ENCODE peak calls at places on chromosomes 12 and 14, in four cellular contexts. V, X, S and Z are unnamed samples.

GRCh38 chr14:36524874-36525745 is 5.1 kb upstream of the NKX2-1 start:
- DNase-seq in V (no peak), X (peak; percentile 79), S (no peak), Z (peak; percentile 7)

GRCh38 chr14:55249423-55249822 is 21.8 kb upstream of the FBXO34 start:
- DNase-seq in V (no peak), X (no peak), S (peak; percentile 50), Z (peak; percentile 76)

GRCh38 chr14:104892517-104893434 is 27.7 kb downstream of the CEP170B start:
- DNase-seq in V (no peak), X (no peak), S (no peak), Z (no peak)

GRCh38 chr14:51067306-51067705 is 27.6 kb downstream of the TRIM9 start:
- DNase-seq in V (no peak), X (no peak), S (no peak), Z (no peak)

GRCh38 chr14:30607156-30607780 is 14.9 kb upstream of the SCFD1 start:
- DNase-seq in V (no peak), X (no peak), S (peak; percentile 28), Z (peak; percentile 64)

GRCh38 chr14:65354715-65355114 is 57.8 kb upstream of the FUT8 start:
- DNase-seq in V (no peak), X (no peak), S (no peak), Z (no peak)

GRCh38 chr14:69214376-69214775 is 23.1 kb downstream of the EXD2 start:
- DNase-seq in V (no peak), X (no peak), S (no peak), Z (no peak)

GRCh38 chr12:130925616-130926015 is 28.1 kb upstream of the ADGRD1 start:
- DNase-seq in V (no peak), X (no peak), S (peak; percentile 9), Z (peak; percentile 66)

GRCh38 chr14:90445011-90445410 is 48.2 kb downstream of the CALM1 start:
- DNase-seq in V (no peak), X (no peak), S (no peak), Z (no peak)

GRCh38 chr14:86641310-86641709 is 1111.4 kb downstream of the FLRT2 start:
- DNase-seq in V (no peak), X (no peak), S (no peak), Z (no peak)

GRCh38 chr12:66107451-66107915 is 23.1 kb downstream of the LLPH start:
- DNase-seq in V (peak; percentile 85), X (no peak), S (peak; percentile 89), Z (peak; percentile 96)

GRCh38 chr12:89918172-89918880 is 209.7 kb upstream of the ATP2B1 start:
- DNase-seq in V (no peak), X (no peak), S (no peak), Z (no peak)

GRCh38 chr12:916240-916639 is 33.3 kb downstream of the RAD52 start:
- DNase-seq in V (no peak), X (peak; percentile 49), S (no peak), Z (no peak)

GRCh38 chr12:69214169-69214568 is 25.2 kb upstream of the CPSF6 start:
- DNase-seq in V (no peak), X (no peak), S (no peak), Z (no peak)

GRCh38 chr14:74663884-74664283 is 49.0 kb downstream of the AREL1 start:
- DNase-seq in V (no peak), X (no peak), S (no peak), Z (peak; percentile 93)

GRCh38 chr14:94536836-94537235 is 24.4 kb upstream of the SERPINA4 start:
- DNase-seq in V (no peak), X (no peak), S (peak; percentile 19), Z (no peak)

GRCh38 chr14:100072783-100073346 is 7.6 kb downstream of the EVL start:
- DNase-seq in V (no peak), X (peak; percentile 86), S (no peak), Z (no peak)

GRCh38 chr12:94805749-94806148 is 155.4 kb upstream of the TMCC3 start:
- DNase-seq in V (peak; percentile 62), X (no peak), S (no peak), Z (peak; percentile 27)

GRCh38 chr12:22416831-22417230 is 82.3 kb upstream of the ST8SIA1 start:
- DNase-seq in V (no peak), X (no peak), S (no peak), Z (no peak)